ENCODE peak calls at places on chromosomes 7 and 10, in six cellular contexts. O, P, N, T, Y and E are unnamed samples.

GRCh38 chr7:4682621-4683042 is 537 bp downstream of the FOXK1 start:
- DNase-seq in O (peak), P (peak), N (peak), T (peak), Y (peak), E (peak)

GRCh38 chr10:86025509-86025908 is 341.1 kb downstream of the GRID1 start:
- DNase-seq in O (no peak), P (no peak), N (no peak), T (no peak), Y (no peak), E (no peak)

GRCh38 chr10:83896219-83896618 is 243.1 kb upstream of the GHITM start:
- DNase-seq in O (no peak), P (no peak), N (no peak), T (no peak), Y (no peak), E (no peak)

GRCh38 chr7:36265720-36266119 is 112.7 kb downstream of the EEPD1 start:
- DNase-seq in O (no peak), P (no peak), N (no peak), T (no peak), Y (peak), E (no peak)

GRCh38 chr10:20890009-20890408 is 7.1 kb downstream of the NEBL start:
- DNase-seq in O (no peak), P (no peak), N (no peak), T (no peak), Y (no peak), E (no peak)

GRCh38 chr10:44952779-44953231 is 6.8 kb upstream of the RASSF4 start:
- DNase-seq in O (no peak), P (no peak), N (no peak), T (no peak), Y (no peak), E (no peak)

GRCh38 chr10:122374859-122375721 is 582 bp downstream of the PLEKHA1 start:
- DNase-seq in O (peak), P (peak), N (peak), T (peak), Y (peak), E (peak)

GRCh38 chr7:100875356-100875751 is 451 bp downstream of the SRRT start:
- DNase-seq in O (no peak), P (no peak), N (no peak), T (no peak), Y (no peak), E (peak)

GRCh38 chr7:76244781-76245391 is 43.2 kb downstream of the SRRM3 start:
- DNase-seq in O (no peak), P (no peak), N (no peak), T (no peak), Y (no peak), E (no peak)

GRCh38 chr10:29998142-29998808 is 61.1 kb downstream of the JCAD start:
- DNase-seq in O (peak), P (peak), N (peak), T (peak), Y (peak), E (peak)

GRCh38 chr7:121302214-121302745 is 26.5 kb upstream of the WNT16 start:
- DNase-seq in O (peak), P (no peak), N (no peak), T (no peak), Y (no peak), E (no peak)

GRCh38 chr7:35893649-35894048 is 92.8 kb downstream of the SEPTIN7 start:
- DNase-seq in O (no peak), P (no peak), N (no peak), T (no peak), Y (no peak), E (no peak)

GRCh38 chr7:36661135-36661840 is 63.0 kb downstream of the AOAH start:
- DNase-seq in O (peak), P (no peak), N (no peak), T (no peak), Y (no peak), E (no peak)

GRCh38 chr7:4479367-4480039 is 202.6 kb upstream of the FOXK1 start:
- DNase-seq in O (peak), P (no peak), N (no peak), T (no peak), Y (peak), E (peak)

GRCh38 chr7:82395147-82395546 is 48.4 kb downstream of the CACNA2D1 start:
- DNase-seq in O (no peak), P (no peak), N (no peak), T (no peak), Y (no peak), E (no peak)